ENCODE peak calls at places on chromosomes 7 and 10, in eight cellular contexts. C is GM20000; P is stimulated activated CD4-positive, alpha-beta T cell treated with anti-CD3 and anti-CD28 coated beads, Interleukin-4, amount 100 ng/mL, for 24 hours; A is sigmoid colon; X is OCI-LY7; D is NCI-H82; T is Panc1; K is CD8-positive, alpha-beta T cell. U is an unnamed sample.

GRCh38 chr10:129784891-129785290 is 179.2 kb downstream of the EBF3 start:
- DNase-seq in P (no peak), C (no peak), D (no peak), T (no peak), K (no peak), A (peak), X (no peak), U (no peak)

GRCh38 chr7:107213945-107214344 is 45.1 kb downstream of the HBP1 start:
- DNase-seq in P (no peak), C (no peak), T (no peak), A (no peak), D (no peak), K (no peak), X (no peak), U (no peak)

GRCh38 chr10:70891636-70892035 is 3.3 kb upstream of the PCBD1 start:
- DNase-seq in T (no peak), K (no peak), C (no peak), A (no peak), P (no peak), D (no peak), X (no peak), U (no peak)

GRCh38 chr7:142413280-142414000 is 155.6 kb upstream of the PRSS58 start:
- DNase-seq in A (no peak), X (no peak), C (no peak), K (no peak), P (no peak), D (no peak), T (no peak), U (no peak)

GRCh38 chr10:17059197-17059688 is 70.4 kb downstream of the CUBN start:
- DNase-seq in C (no peak), T (no peak), D (no peak), X (no peak), P (no peak), K (no peak), A (no peak), U (no peak)

GRCh38 chr10:62231371-62231770 is 37.3 kb downstream of the RTKN2 start:
- DNase-seq in T (peak), A (no peak), C (no peak), K (no peak), X (no peak), P (no peak), D (no peak), U (no peak)

GRCh38 chr7:76352193-76352592 is 6.6 kb downstream of the YWHAG start:
- DNase-seq in P (peak), X (no peak), C (no peak), K (no peak), T (no peak), A (peak), D (no peak), U (no peak)

GRCh38 chr7:114986181-114986800 is 64.4 kb downstream of the MDFIC start:
- DNase-seq in K (no peak), T (no peak), A (no peak), X (no peak), D (peak), P (no peak), C (no peak), U (no peak)

GRCh38 chr10:101607124-101607523 is 19.0 kb downstream of the DPCD start:
- DNase-seq in K (no peak), C (no peak), D (no peak), P (no peak), X (no peak), A (no peak), T (no peak), U (no peak)

GRCh38 chr10:31584098-31584631 is 265.1 kb downstream of the ZEB1 start:
- DNase-seq in C (no peak), K (no peak), A (no peak), X (no peak), T (no peak), D (no peak), P (no peak), U (no peak)

GRCh38 chr10:29667191-29667590 is 32.4 kb upstream of the SVIL start:
- DNase-seq in X (no peak), C (no peak), K (no peak), P (no peak), D (no peak), A (no peak), T (no peak), U (no peak)

GRCh38 chr7:1709900-1710299 is 39.8 kb downstream of the ELFN1 start:
- DNase-seq in D (peak), A (no peak), K (no peak), C (no peak), T (no peak), P (no peak), X (no peak), U (no peak)

U was measured in Right ventricle myocardium superior.